ENCODE peak calls at places on chromosome 7, in six cellular contexts. S, O, K, G, V and A are unnamed samples.

GRCh38 chr7:133633055-133633454 is 380.2 kb downstream of the EXOC4 start:
- DNase-seq in V (peak), G (no peak), O (peak), S (peak), K (no peak), A (peak)

GRCh38 chr7:1974714-1975113 is 258.0 kb downstream of the MAD1L1 start:
- DNase-seq in V (no peak), K (no peak), G (no peak), O (no peak), S (no peak), A (no peak)

GRCh38 chr7:27535795-27536194 is 126.9 kb downstream of the HIBADH start:
- DNase-seq in K (no peak), G (no peak), S (no peak), O (no peak), V (no peak), A (no peak)

GRCh38 chr7:152137476-152138025 is 112.1 kb downstream of the GALNT11 start:
- DNase-seq in O (no peak), S (peak), G (no peak), K (no peak), V (no peak), A (no peak)

GRCh38 chr7:112505495-112505894 is 24.7 kb downstream of the LSMEM1 start:
- DNase-seq in S (no peak), O (no peak), K (no peak), V (no peak), G (no peak), A (no peak)

GRCh38 chr7:10973942-10974716 is 457 bp downstream of the PHF14 start:
- DNase-seq in G (peak), K (no peak), O (peak), V (peak), S (peak), A (peak)

GRCh38 chr7:12549106-12549505 is 21.4 kb upstream of the SCIN start:
- DNase-seq in O (no peak), V (peak), K (no peak), S (peak), G (no peak), A (peak)

GRCh38 chr7:56447864-56448693 is 331.9 kb upstream of the NUPR2 start:
- DNase-seq in O (no peak), K (no peak), S (no peak), V (no peak), G (no peak), A (no peak)

GRCh38 chr7:29193316-29194205 is 1.0 kb upstream of the CHN2 start:
- DNase-seq in O (no peak), K (no peak), S (no peak), V (no peak), G (no peak), A (no peak)

GRCh38 chr7:71165708-71166107 is 33.8 kb downstream of the GALNT17 start:
- DNase-seq in K (no peak), O (no peak), G (no peak), V (no peak), S (no peak), A (no peak)

GRCh38 chr7:44081266-44081748 is 1.0 kb downstream of the POLM start:
- DNase-seq in K (no peak), S (no peak), V (no peak), G (no peak), O (no peak), A (no peak)

GRCh38 chr7:29946428-29947186 is 43.0 kb downstream of the SCRN1 start:
- DNase-seq in S (peak), O (peak), K (peak), G (no peak), V (peak), A (peak)

GRCh38 chr7:33459340-33459751 is 330.0 kb downstream of the BBS9 start:
- DNase-seq in S (peak), O (peak), G (no peak), V (peak), K (peak), A (peak)

GRCh38 chr7:131012477-131013031 is 278.5 kb upstream of the KLF14 start:
- DNase-seq in S (no peak), V (no peak), O (no peak), K (no peak), G (no peak), A (peak)

GRCh38 chr7:1392556-1392955 is 66.7 kb downstream of the MICALL2 start:
- DNase-seq in S (no peak), V (no peak), G (no peak), O (no peak), K (no peak), A (no peak)

GRCh38 chr7:39741942-39742623 is 118.7 kb downstream of the RALA start:
- DNase-seq in S (peak), K (no peak), O (no peak), G (no peak), V (peak), A (peak)

GRCh38 chr7:72467237-72467636 is 55.1 kb upstream of the CALN1 start:
- DNase-seq in K (no peak), V (no peak), G (no peak), O (no peak), S (no peak), A (no peak)

GRCh38 chr7:81218480-81219106 is 299.7 kb upstream of the SEMA3C start:
- DNase-seq in O (no peak), S (no peak), K (no peak), G (no peak), V (no peak), A (no peak)

GRCh38 chr7:131274986-131275385 is 52.7 kb upstream of the MKLN1 start:
- DNase-seq in V (no peak), K (no peak), G (no peak), S (no peak), O (no peak), A (no peak)

GRCh38 chr7:156473476-156474240 is 166.9 kb upstream of the RNF32 start:
- DNase-seq in S (peak), V (peak), G (peak), O (peak), K (peak), A (peak)

GRCh38 chr7:50792342-50793114 is 9.8 kb upstream of the GRB10 start:
- DNase-seq in K (no peak), S (peak), O (peak), V (peak), G (no peak), A (peak)

GRCh38 chr7:1091019-1091643 is 3.2 kb downstream of the GPER1 start:
- DNase-seq in S (peak), G (no peak), V (peak), O (no peak), K (no peak), A (no peak)

GRCh38 chr7:31775511-31775910 is 88.5 kb downstream of the PPP1R17 start:
- DNase-seq in G (no peak), K (no peak), V (no peak), O (no peak), S (no peak), A (no peak)

GRCh38 chr7:81638216-81638615 is 131.6 kb downstream of the HGF start:
- DNase-seq in K (no peak), G (no peak), S (peak), V (peak), O (peak), A (peak)

GRCh38 chr7:116271980-116272886 is 61.9 kb downstream of the TES start:
- DNase-seq in V (peak), G (no peak), K (no peak), O (peak), S (peak), A (peak)

GRCh38 chr7:8133955-8134733 is 127.8 kb downstream of the ICA1 start:
- DNase-seq in S (peak), G (no peak), O (no peak), V (no peak), K (no peak), A (no peak)

GRCh38 chr7:38312776-38313175 is 39.3 kb upstream of the TARP start:
- DNase-seq in S (no peak), G (no peak), K (no peak), V (no peak), O (no peak), A (no peak)

GRCh38 chr7:66267249-66267648 is 62.1 kb downstream of the TPST1 start:
- DNase-seq in K (no peak), V (peak), O (no peak), S (peak), G (no peak), A (peak)

GRCh38 chr7:51026341-51026740 is 243.6 kb upstream of the GRB10 start:
- DNase-seq in K (no peak), G (no peak), V (no peak), O (no peak), S (no peak), A (no peak)

GRCh38 chr7:39355664-39356063 is 210.5 kb upstream of the YAE1 start:
- DNase-seq in O (no peak), K (no peak), G (no peak), V (no peak), S (no peak), A (no peak)

GRCh38 chr7:3095046-3095445 is 51.4 kb upstream of the CARD11 start:
- DNase-seq in O (no peak), G (peak), K (peak), S (no peak), V (no peak), A (no peak)

GRCh38 chr7:28296571-28297483 is 115.5 kb upstream of the CREB5 start:
- DNase-seq in O (no peak), V (peak), G (peak), S (peak), K (peak), A (peak)

GRCh38 chr7:41873781-41874180 is 170.9 kb upstream of the INHBA start:
- DNase-seq in G (no peak), V (peak), O (no peak), K (no peak), S (peak), A (peak)

GRCh38 chr7:121109145-121109544 is 120.6 kb downstream of the CPED1 start:
- DNase-seq in S (peak), O (no peak), V (peak), K (no peak), G (no peak), A (no peak)

GRCh38 chr7:135160858-135161653 is 9.5 kb downstream of the CYREN start:
- DNase-seq in G (peak), S (no peak), K (no peak), O (no peak), V (peak), A (no peak)